ENCODE peak calls at places on chromosomes 11 and 22, in four cellular contexts. One of them, this sample, is unnamed.

GRCh38 chr11:35945137-35945518 is 1.3 kb downstream of the LDLRAD3 start:
- DNase-seq in SK-N-SH: no peak
- DNase-seq in CD8-positive, alpha-beta memory T cell: no peak
- DNase-seq in A549: no peak
- DNase-seq in this sample: no peak

GRCh38 chr22:44577391-44578114 is 79.5 kb upstream of the RTL6 start:
- DNase-seq in SK-N-SH: no peak
- DNase-seq in CD8-positive, alpha-beta memory T cell: no peak
- DNase-seq in A549: no peak
- DNase-seq in this sample: no peak

GRCh38 chr11:61290905-61291690 is 4.0 kb downstream of the VWCE start:
- DNase-seq in SK-N-SH: no peak
- DNase-seq in CD8-positive, alpha-beta memory T cell: no peak
- DNase-seq in A549: no peak
- DNase-seq in this sample: no peak

GRCh38 chr11:20406484-20406883 is 19.0 kb downstream of the PRMT3 start:
- DNase-seq in SK-N-SH: no peak
- DNase-seq in CD8-positive, alpha-beta memory T cell: no peak
- DNase-seq in A549: no peak
- DNase-seq in this sample: no peak

GRCh38 chr11:37087650-37088572 is 489.9 kb upstream of the RAG2 start:
- DNase-seq in SK-N-SH: no peak
- DNase-seq in CD8-positive, alpha-beta memory T cell: no peak
- DNase-seq in A549: no peak
- DNase-seq in this sample: no peak

GRCh38 chr22:48753381-48753730 is 1074.3 kb downstream of the BRD1 start:
- DNase-seq in SK-N-SH: no peak
- DNase-seq in CD8-positive, alpha-beta memory T cell: no peak
- DNase-seq in A549: no peak
- DNase-seq in this sample: no peak

GRCh38 chr11:70824590-70825300 is 426.4 kb downstream of the CTTN start:
- DNase-seq in SK-N-SH: peak; percentile 47
- DNase-seq in CD8-positive, alpha-beta memory T cell: no peak
- DNase-seq in A549: no peak
- DNase-seq in this sample: no peak

GRCh38 chr11:65078151-65078550 is 5.7 kb downstream of the CDCA5 start:
- DNase-seq in SK-N-SH: peak; percentile 68
- DNase-seq in CD8-positive, alpha-beta memory T cell: peak; percentile 58
- DNase-seq in A549: peak; percentile 69
- DNase-seq in this sample: no peak

GRCh38 chr11:77547863-77548551 is 41.7 kb upstream of the AQP11 start:
- DNase-seq in SK-N-SH: peak; percentile 50
- DNase-seq in CD8-positive, alpha-beta memory T cell: peak; percentile 48
- DNase-seq in A549: peak; percentile 74
- DNase-seq in this sample: peak; percentile 10

GRCh38 chr11:104410336-104410735 is 246.4 kb upstream of the PDGFD start:
- DNase-seq in SK-N-SH: no peak
- DNase-seq in CD8-positive, alpha-beta memory T cell: no peak
- DNase-seq in A549: no peak
- DNase-seq in this sample: no peak

GRCh38 chr11:83724704-83725114 is 438.5 kb upstream of the CCDC90B start:
- DNase-seq in SK-N-SH: peak; percentile 27
- DNase-seq in CD8-positive, alpha-beta memory T cell: no peak
- DNase-seq in A549: peak; percentile 4
- DNase-seq in this sample: no peak

GRCh38 chr11:76678316-76678715 is 7.8 kb upstream of the LRRC32 start:
- DNase-seq in SK-N-SH: no peak
- DNase-seq in CD8-positive, alpha-beta memory T cell: no peak
- DNase-seq in A549: no peak
- DNase-seq in this sample: no peak

GRCh38 chr22:32618461-32619140 is 144.0 kb downstream of the FBXO7 start:
- DNase-seq in SK-N-SH: no peak
- DNase-seq in CD8-positive, alpha-beta memory T cell: no peak
- DNase-seq in A549: no peak
- DNase-seq in this sample: no peak

GRCh38 chr11:47720651-47721050 is 5.5 kb upstream of the AGBL2 start:
- DNase-seq in SK-N-SH: no peak
- DNase-seq in CD8-positive, alpha-beta memory T cell: no peak
- DNase-seq in A549: no peak
- DNase-seq in this sample: no peak

GRCh38 chr11:29485641-29486040 is 531.2 kb downstream of the KCNA4 start:
- DNase-seq in SK-N-SH: no peak
- DNase-seq in CD8-positive, alpha-beta memory T cell: no peak
- DNase-seq in A549: no peak
- DNase-seq in this sample: no peak

GRCh38 chr22:41377846-41378245 is 3.9 kb upstream of the TEF start:
- DNase-seq in SK-N-SH: no peak
- DNase-seq in CD8-positive, alpha-beta memory T cell: no peak
- DNase-seq in A549: no peak
- DNase-seq in this sample: no peak

GRCh38 chr11:33967451-33967850 is 75.6 kb upstream of the LMO2 start:
- DNase-seq in SK-N-SH: no peak
- DNase-seq in CD8-positive, alpha-beta memory T cell: no peak
- DNase-seq in A549: no peak
- DNase-seq in this sample: no peak

DNA sequence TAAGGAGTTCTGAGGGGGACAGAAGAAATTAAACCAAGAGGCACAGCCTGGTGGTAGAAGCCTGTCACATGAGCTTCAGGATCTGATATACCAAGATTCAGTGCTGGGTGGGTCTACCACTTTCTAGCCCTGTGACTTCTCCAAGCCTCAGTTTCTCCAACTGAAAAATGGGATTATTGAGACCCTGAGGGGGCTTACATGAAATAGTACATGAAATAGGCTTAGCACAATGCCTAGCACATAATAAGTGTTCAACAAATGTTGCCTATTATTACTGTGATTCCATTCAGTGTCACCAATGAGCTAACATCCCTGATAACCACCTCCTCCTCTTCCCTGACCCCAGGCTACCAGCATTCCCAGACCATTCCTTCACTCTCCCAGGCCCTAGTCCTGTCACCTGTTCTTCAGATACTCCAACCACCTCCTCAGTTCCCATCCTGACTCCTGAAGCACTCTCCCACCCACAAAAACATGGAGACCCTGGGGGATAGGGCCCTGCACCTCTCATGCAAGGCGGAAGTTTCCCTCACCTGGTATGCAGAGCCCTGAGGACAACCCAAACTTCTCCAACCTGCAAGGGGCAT is 1.8 kb downstream of the TNKS1BP1 start:
- DNase-seq in SK-N-SH: no peak
- DNase-seq in CD8-positive, alpha-beta memory T cell: no peak
- DNase-seq in A549: no peak
- DNase-seq in this sample: no peak
- H3K27ac ChIP-seq in SK-N-SH: peak overlapping the region; percentile 90
- H3K27ac ChIP-seq in CD8-positive, alpha-beta memory T cell: peak overlapping the region; percentile 64
- H3K27ac ChIP-seq in A549: peak overlapping the region; percentile 99
- H3K27ac ChIP-seq in this sample: peak overlapping the region; percentile 99

GRCh38 chr11:118532091-118532490 is 1.1 kb downstream of the TMEM25 start:
- DNase-seq in SK-N-SH: no peak
- DNase-seq in CD8-positive, alpha-beta memory T cell: no peak
- DNase-seq in A549: no peak
- DNase-seq in this sample: no peak

GRCh38 chr11:118531597-118532084 is 649 bp downstream of the TMEM25 start:
- DNase-seq in SK-N-SH: peak; percentile 69
- DNase-seq in CD8-positive, alpha-beta memory T cell: no peak
- DNase-seq in A549: no peak
- DNase-seq in this sample: no peak

GRCh38 chr11:118529584-118530175 is 1.3 kb upstream of the TMEM25 start:
- DNase-seq in SK-N-SH: no peak
- DNase-seq in CD8-positive, alpha-beta memory T cell: no peak
- DNase-seq in A549: no peak
- DNase-seq in this sample: no peak

GRCh38 chr11:118530180-118530682 is 761 bp upstream of the TMEM25 start:
- DNase-seq in SK-N-SH: no peak
- DNase-seq in CD8-positive, alpha-beta memory T cell: no peak
- DNase-seq in A549: no peak
- DNase-seq in this sample: no peak

GRCh38 chr11:118530683-118531596 is at the start of gene TMEM25:
- DNase-seq in SK-N-SH: peak; percentile 96
- DNase-seq in CD8-positive, alpha-beta memory T cell: peak; percentile 78
- DNase-seq in A549: no peak
- DNase-seq in this sample: no peak
- H3K27ac ChIP-seq in SK-N-SH: no peak within 1 kb of the TSS
- H3K27ac ChIP-seq in CD8-positive, alpha-beta memory T cell: peak within 1 kb of the TSS; percentile 67
- H3K27ac ChIP-seq in A549: peak within 1 kb of the TSS; percentile 84
- H3K27ac ChIP-seq in this sample: no peak within 1 kb of the TSS

DNA sequence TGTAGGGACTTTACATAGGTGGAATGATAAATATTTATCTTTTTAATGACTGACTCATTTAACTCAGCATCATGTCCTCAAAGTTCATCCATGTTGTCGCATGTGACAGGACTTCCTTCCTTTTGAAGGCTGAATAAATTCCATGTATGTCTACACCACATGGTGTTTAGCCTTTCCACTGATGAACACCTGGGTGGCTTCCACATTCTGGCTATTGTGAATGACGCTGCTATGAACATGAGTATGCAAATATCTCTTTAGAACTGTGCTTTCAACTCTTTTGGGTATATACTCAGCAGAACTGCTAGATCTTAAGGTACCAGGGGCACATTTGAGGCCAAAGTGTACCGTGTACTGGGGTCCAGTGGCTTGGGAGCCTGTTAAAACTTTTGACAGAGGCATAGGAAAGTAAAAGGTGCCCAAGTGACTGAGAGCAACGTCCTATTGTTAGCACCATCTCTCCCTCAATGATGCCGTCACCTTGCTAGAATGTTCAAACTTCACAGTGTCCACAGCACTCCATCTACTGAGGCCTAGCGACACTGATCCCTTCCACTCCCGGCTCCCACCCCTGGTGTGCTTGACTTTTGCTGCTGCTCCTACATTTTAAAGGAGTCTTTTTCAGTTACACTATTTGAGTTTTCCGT is 24.0 kb downstream of the LARGE1 start:
- DNase-seq in SK-N-SH: no peak
- DNase-seq in CD8-positive, alpha-beta memory T cell: no peak
- DNase-seq in A549: no peak
- DNase-seq in this sample: no peak
- H3K27ac ChIP-seq in SK-N-SH: no peak overlapping the region
- H3K27ac ChIP-seq in CD8-positive, alpha-beta memory T cell: no peak overlapping the region
- H3K27ac ChIP-seq in A549: no peak overlapping the region
- H3K27ac ChIP-seq in this sample: no peak overlapping the region

GRCh38 chr11:13119928-13120520 is 110.9 kb downstream of the RASSF10 start:
- DNase-seq in SK-N-SH: no peak
- DNase-seq in CD8-positive, alpha-beta memory T cell: no peak
- DNase-seq in A549: no peak
- DNase-seq in this sample: no peak
- H3K27ac ChIP-seq in SK-N-SH: peak overlapping the region; percentile 49
- H3K27ac ChIP-seq in CD8-positive, alpha-beta memory T cell: no peak overlapping the region
- H3K27ac ChIP-seq in A549: peak overlapping the region; percentile 83
- H3K27ac ChIP-seq in this sample: peak overlapping the region; percentile 80

GRCh38 chr11:8720868-8721739 is 38.5 kb downstream of the RPL27A start:
- DNase-seq in SK-N-SH: no peak
- DNase-seq in CD8-positive, alpha-beta memory T cell: no peak
- DNase-seq in A549: no peak
- DNase-seq in this sample: peak; percentile 46

GRCh38 chr11:8720376-8720775 is 37.8 kb downstream of the RPL27A start:
- DNase-seq in SK-N-SH: no peak
- DNase-seq in CD8-positive, alpha-beta memory T cell: no peak
- DNase-seq in A549: no peak
- DNase-seq in this sample: no peak

GRCh38 chr11:8717544-8717875 is 34.9 kb downstream of the RPL27A start:
- DNase-seq in SK-N-SH: no peak
- DNase-seq in CD8-positive, alpha-beta memory T cell: no peak
- DNase-seq in A549: no peak
- DNase-seq in this sample: no peak

GRCh38 chr11:8717876-8718753 is 35.5 kb downstream of the RPL27A start:
- DNase-seq in SK-N-SH: no peak
- DNase-seq in CD8-positive, alpha-beta memory T cell: no peak
- DNase-seq in A549: peak; percentile 56
- DNase-seq in this sample: peak; percentile 24

GRCh38 chr11:8719260-8720190 is 36.9 kb downstream of the RPL27A start:
- DNase-seq in SK-N-SH: no peak
- DNase-seq in CD8-positive, alpha-beta memory T cell: no peak
- DNase-seq in A549: peak; percentile 70
- DNase-seq in this sample: peak; percentile 31
- H3K27ac ChIP-seq in SK-N-SH: peak overlapping the region; percentile 96
- H3K27ac ChIP-seq in CD8-positive, alpha-beta memory T cell: no peak overlapping the region
- H3K27ac ChIP-seq in A549: peak overlapping the region; percentile 92
- H3K27ac ChIP-seq in this sample: peak overlapping the region; percentile 87

GRCh38 chr22:39332441-39333064 is 13.1 kb upstream of the RPL3 start:
- DNase-seq in SK-N-SH: no peak
- DNase-seq in CD8-positive, alpha-beta memory T cell: no peak
- DNase-seq in A549: no peak
- DNase-seq in this sample: no peak
- H3K27ac ChIP-seq in SK-N-SH: peak overlapping the region; percentile 60
- H3K27ac ChIP-seq in CD8-positive, alpha-beta memory T cell: no peak overlapping the region
- H3K27ac ChIP-seq in A549: no peak overlapping the region
- H3K27ac ChIP-seq in this sample: no peak overlapping the region

DNA sequence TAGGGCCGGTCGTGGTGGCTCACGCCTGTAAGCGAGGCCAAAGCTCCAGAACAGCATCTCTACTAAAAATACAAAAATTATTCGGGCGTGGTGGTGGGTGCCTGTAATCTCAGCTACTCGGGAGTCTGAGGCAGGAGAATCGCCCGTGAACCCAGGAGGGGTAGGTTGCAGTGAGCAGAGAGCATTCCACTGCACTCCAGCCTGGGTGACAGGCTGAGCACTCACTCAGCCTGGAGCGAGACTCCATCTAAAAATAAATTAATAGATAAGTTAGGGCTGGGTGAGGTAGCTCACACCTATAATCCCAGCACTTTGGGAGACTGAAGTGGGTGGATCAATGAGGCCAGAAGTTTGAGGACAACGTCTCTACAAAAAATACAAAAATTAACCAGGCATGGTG is 10.2 kb upstream of the TAB1 start:
- DNase-seq in SK-N-SH: no peak
- DNase-seq in CD8-positive, alpha-beta memory T cell: no peak
- DNase-seq in A549: no peak
- DNase-seq in this sample: no peak
- H3K27ac ChIP-seq in SK-N-SH: no peak overlapping the region
- H3K27ac ChIP-seq in CD8-positive, alpha-beta memory T cell: no peak overlapping the region
- H3K27ac ChIP-seq in A549: no peak overlapping the region
- H3K27ac ChIP-seq in this sample: no peak overlapping the region

This sample was measured in epithelial cell of prostate.